ENCODE peak calls at places on chromosomes 16 and 17, in seven cellular contexts. One of them, this sample, is unnamed.
A peak's percentile ranks its signal among the peaks of the same experiment; 100 is the strongest.

GRCh38 chr17:4901108-4901647 is 1.7 kb downstream of the CHRNE start:
- DNase-seq in IMR-90: no peak
- DNase-seq in cardiac fibroblast: no peak
- DNase-seq in fibroblast of lung: no peak
- DNase-seq in choroid plexus epithelial cell: no peak
- DNase-seq in K562: no peak
- DNase-seq in stomach: no peak
- DNase-seq in this sample: no peak

GRCh38 chr17:78107457-78107856 is 21.1 kb downstream of the TMC6 start:
- DNase-seq in IMR-90: peak; percentile 47
- DNase-seq in cardiac fibroblast: no peak
- DNase-seq in fibroblast of lung: peak; percentile 28
- DNase-seq in choroid plexus epithelial cell: no peak
- DNase-seq in K562: no peak
- DNase-seq in stomach: no peak
- DNase-seq in this sample: no peak

GRCh38 chr17:76343106-76343505 is 10.6 kb downstream of the PRPSAP1 start:
- DNase-seq in IMR-90: no peak
- DNase-seq in cardiac fibroblast: no peak
- DNase-seq in fibroblast of lung: no peak
- DNase-seq in choroid plexus epithelial cell: no peak
- DNase-seq in K562: no peak
- DNase-seq in stomach: no peak
- DNase-seq in this sample: no peak

GRCh38 chr17:78375401-78376079 is 2.9 kb upstream of the PGS1 start:
- DNase-seq in IMR-90: peak; percentile 98
- DNase-seq in cardiac fibroblast: peak; percentile 96
- DNase-seq in fibroblast of lung: peak; percentile 98
- DNase-seq in choroid plexus epithelial cell: peak; percentile 96
- DNase-seq in K562: no peak
- DNase-seq in stomach: no peak
- DNase-seq in this sample: peak; percentile 93

GRCh38 chr16:54112807-54113206 is 173.8 kb downstream of the IRX3 start:
- DNase-seq in IMR-90: no peak
- DNase-seq in cardiac fibroblast: no peak
- DNase-seq in fibroblast of lung: no peak
- DNase-seq in choroid plexus epithelial cell: no peak
- DNase-seq in K562: no peak
- DNase-seq in stomach: no peak
- DNase-seq in this sample: no peak

GRCh38 chr17:68674271-68674925 is 73.2 kb upstream of the FAM20A start:
- DNase-seq in IMR-90: no peak
- DNase-seq in cardiac fibroblast: no peak
- DNase-seq in fibroblast of lung: no peak
- DNase-seq in choroid plexus epithelial cell: no peak
- DNase-seq in K562: no peak
- DNase-seq in stomach: no peak
- DNase-seq in this sample: no peak

GRCh38 chr17:15475620-15476354 is 8.4 kb upstream of the CDRT4 start:
- DNase-seq in IMR-90: peak; percentile 62
- DNase-seq in cardiac fibroblast: peak; percentile 85
- DNase-seq in fibroblast of lung: peak; percentile 67
- DNase-seq in choroid plexus epithelial cell: peak; percentile 56
- DNase-seq in K562: no peak
- DNase-seq in stomach: no peak
- DNase-seq in this sample: peak; percentile 52

GRCh38 chr17:30344283-30345088 is 10.6 kb upstream of the TMIGD1 start:
- DNase-seq in IMR-90: peak; percentile 59
- DNase-seq in cardiac fibroblast: peak; percentile 97
- DNase-seq in fibroblast of lung: peak; percentile 75
- DNase-seq in choroid plexus epithelial cell: peak; percentile 87
- DNase-seq in K562: peak; percentile 18
- DNase-seq in stomach: peak; percentile 71
- DNase-seq in this sample: peak; percentile 75

GRCh38 chr17:44220211-44221071 is 966 bp upstream of the UBTF start:
- DNase-seq in IMR-90: peak; percentile 44
- DNase-seq in cardiac fibroblast: peak; percentile 73
- DNase-seq in fibroblast of lung: peak; percentile 64
- DNase-seq in choroid plexus epithelial cell: peak; percentile 71
- DNase-seq in K562: peak; percentile 82
- DNase-seq in stomach: peak; percentile 52
- DNase-seq in this sample: peak; percentile 59

GRCh38 chr17:4551796-4552525 is 3.2 kb downstream of the MYBBP1A start:
- DNase-seq in IMR-90: no peak
- DNase-seq in cardiac fibroblast: no peak
- DNase-seq in fibroblast of lung: no peak
- DNase-seq in choroid plexus epithelial cell: no peak
- DNase-seq in K562: no peak
- DNase-seq in stomach: no peak
- DNase-seq in this sample: no peak

GRCh38 chr16:68093816-68094613 is 8.8 kb downstream of the NFATC3 start:
- DNase-seq in IMR-90: peak; percentile 69
- DNase-seq in cardiac fibroblast: peak; percentile 52
- DNase-seq in fibroblast of lung: peak; percentile 67
- DNase-seq in choroid plexus epithelial cell: peak; percentile 62
- DNase-seq in K562: peak; percentile 31
- DNase-seq in stomach: no peak
- DNase-seq in this sample: peak; percentile 31

GRCh38 chr17:79946352-79947231 is 89.1 kb downstream of the TBC1D16 start:
- DNase-seq in IMR-90: no peak
- DNase-seq in cardiac fibroblast: no peak
- DNase-seq in fibroblast of lung: no peak
- DNase-seq in choroid plexus epithelial cell: no peak
- DNase-seq in K562: no peak
- DNase-seq in stomach: no peak
- DNase-seq in this sample: no peak

GRCh38 chr16:4135537-4135936 is 19.3 kb upstream of the ADCY9 start:
- DNase-seq in IMR-90: no peak
- DNase-seq in cardiac fibroblast: no peak
- DNase-seq in fibroblast of lung: no peak
- DNase-seq in choroid plexus epithelial cell: no peak
- DNase-seq in K562: no peak
- DNase-seq in stomach: no peak
- DNase-seq in this sample: no peak

GRCh38 chr16:4134434-4134833 is 18.2 kb upstream of the ADCY9 start:
- DNase-seq in IMR-90: no peak
- DNase-seq in cardiac fibroblast: no peak
- DNase-seq in fibroblast of lung: no peak
- DNase-seq in choroid plexus epithelial cell: no peak
- DNase-seq in K562: no peak
- DNase-seq in stomach: no peak
- DNase-seq in this sample: no peak

GRCh38 chr16:4137438-4137837 is 21.2 kb upstream of the ADCY9 start:
- DNase-seq in IMR-90: no peak
- DNase-seq in cardiac fibroblast: no peak
- DNase-seq in fibroblast of lung: no peak
- DNase-seq in choroid plexus epithelial cell: no peak
- DNase-seq in K562: no peak
- DNase-seq in stomach: no peak
- DNase-seq in this sample: no peak

GRCh38 chr16:4133897-4134372 is 17.7 kb upstream of the ADCY9 start:
- DNase-seq in IMR-90: no peak
- DNase-seq in cardiac fibroblast: no peak
- DNase-seq in fibroblast of lung: no peak
- DNase-seq in choroid plexus epithelial cell: no peak
- DNase-seq in K562: no peak
- DNase-seq in stomach: no peak
- DNase-seq in this sample: no peak

GRCh38 chr16:4136229-4136813 is 20.1 kb upstream of the ADCY9 start:
- DNase-seq in IMR-90: no peak
- DNase-seq in cardiac fibroblast: no peak
- DNase-seq in fibroblast of lung: no peak
- DNase-seq in choroid plexus epithelial cell: no peak
- DNase-seq in K562: no peak
- DNase-seq in stomach: peak; percentile 82
- DNase-seq in this sample: peak; percentile 90
- TF ChIP-seq CTCF in IMR-90: no peak
- TF ChIP-seq CTCF in cardiac fibroblast: no peak
- TF ChIP-seq CTCF in fibroblast of lung: no peak
- TF ChIP-seq CTCF in choroid plexus epithelial cell: no peak
- TF ChIP-seq CTCF in K562: no peak
- TF ChIP-seq CTCF in stomach: no peak
- TF ChIP-seq CTCF in this sample: peak; percentile 50

DNA sequence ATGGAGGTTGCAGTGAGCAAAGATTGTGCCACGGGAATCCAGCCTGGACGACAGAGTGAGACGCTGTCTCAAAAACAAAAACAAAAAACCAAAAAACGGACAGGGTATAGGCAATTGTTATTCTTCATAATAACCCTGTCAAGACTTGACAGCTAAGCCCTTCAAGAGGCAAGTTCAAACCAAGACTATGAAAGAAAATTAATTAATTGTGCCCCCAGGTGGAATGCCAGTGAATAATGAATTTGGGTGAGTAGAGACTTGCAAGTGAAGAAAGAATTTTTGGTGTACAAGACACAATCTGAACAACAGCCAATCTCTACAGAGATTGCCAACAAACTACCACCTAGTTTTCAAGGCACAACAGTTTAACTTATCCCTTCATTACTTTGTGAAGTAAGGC is 6.3 kb downstream of the RFWD3 start:
- DNase-seq in IMR-90: no peak
- DNase-seq in cardiac fibroblast: no peak
- DNase-seq in fibroblast of lung: no peak
- DNase-seq in choroid plexus epithelial cell: no peak
- DNase-seq in K562: no peak
- DNase-seq in stomach: no peak
- DNase-seq in this sample: peak; percentile 65
- H3K4me3 ChIP-seq in IMR-90: no peak overlapping the region
- H3K4me3 ChIP-seq in cardiac fibroblast: no peak overlapping the region
- H3K4me3 ChIP-seq in fibroblast of lung: no peak overlapping the region
- H3K4me3 ChIP-seq in choroid plexus epithelial cell: no peak overlapping the region
- H3K4me3 ChIP-seq in K562: no peak overlapping the region
- H3K4me3 ChIP-seq in stomach: no peak overlapping the region
- H3K4me3 ChIP-seq in this sample: no peak overlapping the region

GRCh38 chr17:49342575-49342936 is 19.5 kb downstream of the ZNF652 start:
- DNase-seq in IMR-90: no peak
- DNase-seq in cardiac fibroblast: peak; percentile 14
- DNase-seq in fibroblast of lung: no peak
- DNase-seq in choroid plexus epithelial cell: no peak
- DNase-seq in K562: no peak
- DNase-seq in stomach: no peak
- DNase-seq in this sample: no peak

GRCh38 chr17:49339359-49339758 is 22.7 kb downstream of the ZNF652 start:
- DNase-seq in IMR-90: no peak
- DNase-seq in cardiac fibroblast: no peak
- DNase-seq in fibroblast of lung: no peak
- DNase-seq in choroid plexus epithelial cell: no peak
- DNase-seq in K562: no peak
- DNase-seq in stomach: no peak
- DNase-seq in this sample: no peak

GRCh38 chr17:49341356-49341755 is 20.7 kb downstream of the ZNF652 start:
- DNase-seq in IMR-90: no peak
- DNase-seq in cardiac fibroblast: no peak
- DNase-seq in fibroblast of lung: no peak
- DNase-seq in choroid plexus epithelial cell: peak; percentile 27
- DNase-seq in K562: no peak
- DNase-seq in stomach: no peak
- DNase-seq in this sample: no peak

GRCh38 chr17:49337900-49338299 is 24.1 kb downstream of the ZNF652 start:
- DNase-seq in IMR-90: peak; percentile 70
- DNase-seq in cardiac fibroblast: peak; percentile 70
- DNase-seq in fibroblast of lung: no peak
- DNase-seq in choroid plexus epithelial cell: peak; percentile 50
- DNase-seq in K562: no peak
- DNase-seq in stomach: no peak
- DNase-seq in this sample: no peak

GRCh38 chr17:49338883-49339282 is 23.2 kb downstream of the ZNF652 start:
- DNase-seq in IMR-90: no peak
- DNase-seq in cardiac fibroblast: no peak
- DNase-seq in fibroblast of lung: no peak
- DNase-seq in choroid plexus epithelial cell: no peak
- DNase-seq in K562: peak; percentile 17
- DNase-seq in stomach: no peak
- DNase-seq in this sample: no peak
- TF ChIP-seq CTCF in IMR-90: no peak
- TF ChIP-seq CTCF in cardiac fibroblast: no peak
- TF ChIP-seq CTCF in fibroblast of lung: no peak
- TF ChIP-seq CTCF in choroid plexus epithelial cell: no peak
- TF ChIP-seq CTCF in K562: no peak
- TF ChIP-seq CTCF in stomach: no peak
- TF ChIP-seq CTCF in this sample: no peak

GRCh38 chr16:26816266-26816665 is 250.5 kb upstream of the C16orf82 start:
- DNase-seq in IMR-90: no peak
- DNase-seq in cardiac fibroblast: no peak
- DNase-seq in fibroblast of lung: peak; percentile 51
- DNase-seq in choroid plexus epithelial cell: peak; percentile 53
- DNase-seq in K562: no peak
- DNase-seq in stomach: no peak
- DNase-seq in this sample: no peak
- H3K4me3 ChIP-seq in IMR-90: no peak overlapping the region
- H3K4me3 ChIP-seq in cardiac fibroblast: no peak overlapping the region
- H3K4me3 ChIP-seq in fibroblast of lung: no peak overlapping the region
- H3K4me3 ChIP-seq in choroid plexus epithelial cell: no peak overlapping the region
- H3K4me3 ChIP-seq in K562: no peak overlapping the region
- H3K4me3 ChIP-seq in stomach: no peak overlapping the region
- H3K4me3 ChIP-seq in this sample: no peak overlapping the region

GRCh38 chr17:28572294-28573099 is 1.2 kb upstream of the PIGS start:
- DNase-seq in IMR-90: no peak
- DNase-seq in cardiac fibroblast: no peak
- DNase-seq in fibroblast of lung: no peak
- DNase-seq in choroid plexus epithelial cell: no peak
- DNase-seq in K562: no peak
- DNase-seq in stomach: no peak
- DNase-seq in this sample: no peak

GRCh38 chr17:28575126-28575795 is 1.4 kb downstream of the ALDOC start:
- DNase-seq in IMR-90: no peak
- DNase-seq in cardiac fibroblast: peak; percentile 23
- DNase-seq in fibroblast of lung: no peak
- DNase-seq in choroid plexus epithelial cell: no peak
- DNase-seq in K562: no peak
- DNase-seq in stomach: no peak
- DNase-seq in this sample: no peak

GRCh38 chr17:28573966-28574480 is 2.7 kb downstream of the ALDOC start:
- DNase-seq in IMR-90: no peak
- DNase-seq in cardiac fibroblast: no peak
- DNase-seq in fibroblast of lung: no peak
- DNase-seq in choroid plexus epithelial cell: no peak
- DNase-seq in K562: no peak
- DNase-seq in stomach: no peak
- DNase-seq in this sample: no peak

GRCh38 chr17:28573521-28573920 is 2.2 kb upstream of the PIGS start:
- DNase-seq in IMR-90: no peak
- DNase-seq in cardiac fibroblast: no peak
- DNase-seq in fibroblast of lung: no peak
- DNase-seq in choroid plexus epithelial cell: no peak
- DNase-seq in K562: no peak
- DNase-seq in stomach: no peak
- DNase-seq in this sample: no peak

DNA sequence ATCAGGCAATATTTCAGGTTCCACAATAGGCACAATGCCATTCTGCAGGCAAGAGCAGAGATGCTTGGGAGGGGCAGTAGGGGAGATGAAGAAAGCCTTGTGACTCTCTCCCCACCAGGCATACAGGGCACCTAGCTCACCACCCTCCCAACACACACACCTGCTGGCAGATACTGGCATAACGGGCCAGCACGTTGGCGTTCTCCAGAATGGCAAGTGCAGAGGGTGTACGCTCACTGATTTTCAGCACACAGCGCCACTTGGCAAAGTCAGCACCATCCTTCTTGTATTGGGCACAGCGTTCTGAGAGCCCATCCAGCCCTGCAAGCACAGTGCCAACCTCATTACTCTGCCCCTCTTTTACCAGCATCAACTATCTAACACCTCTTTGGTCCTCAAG is 2.2 kb downstream of the ALDOC start:
- DNase-seq in IMR-90: no peak
- DNase-seq in cardiac fibroblast: no peak
- DNase-seq in fibroblast of lung: no peak
- DNase-seq in choroid plexus epithelial cell: no peak
- DNase-seq in K562: no peak
- DNase-seq in stomach: no peak
- DNase-seq in this sample: no peak
- TF ChIP-seq CTCF in IMR-90: no peak
- TF ChIP-seq CTCF in cardiac fibroblast: no peak
- TF ChIP-seq CTCF in fibroblast of lung: no peak
- TF ChIP-seq CTCF in choroid plexus epithelial cell: peak; percentile 19
- TF ChIP-seq CTCF in K562: no peak
- TF ChIP-seq CTCF in stomach: no peak
- TF ChIP-seq CTCF in this sample: peak; percentile 25